ENCODE peak calls at places on chromosomes 5 and 9, in four cellular contexts. V is GM23338; H is amniotic epithelial cell; I is stimulated activated CD8-positive, alpha-beta memory T cell treated with anti-CD3 and anti-CD28 coated beads, Interleukin-7, amount 100 ng/mL, for 1 hour. S is an unnamed sample.

GRCh38 chr5:80590766-80591165 is 20.7 kb upstream of the ANKRD34B start:
- DNase-seq in I (no peak), V (no peak), H (no peak), S (no peak)

GRCh38 chr5:80408475-80408875 is 611 bp downstream of the ZFYVE16 start:
- DNase-seq in I (no peak), V (no peak), H (peak), S (peak)

GRCh38 chr5:123119334-123119986 is 30.4 kb downstream of the PRDM6 start:
- DNase-seq in H (peak), I (no peak), V (peak), S (no peak)

GRCh38 chr5:36152324-36153298 is 700 bp downstream of the SKP2 start:
- DNase-seq in V (peak), H (peak), I (no peak), S (no peak)

GRCh38 chr5:82365744-82366228 is 87.6 kb upstream of the RPS23 start:
- DNase-seq in V (no peak), H (peak), I (no peak), S (no peak)

GRCh38 chr9:38619556-38620447 is 594 bp downstream of the ANKRD18A start:
- DNase-seq in V (peak), H (no peak), I (no peak), S (no peak)

GRCh38 chr9:107547772-107548297 is 58.3 kb upstream of the KLF4 start:
- DNase-seq in V (no peak), I (no peak), H (no peak), S (no peak)

GRCh38 chr5:102863764-102864560 is 108.9 kb downstream of the PAM start:
- DNase-seq in H (no peak), V (peak), I (no peak), S (no peak)

GRCh38 chr5:566636-567309 is 42.5 kb upstream of the SLC9A3 start:
- DNase-seq in V (no peak), H (peak), I (no peak), S (no peak)

GRCh38 chr9:17760250-17760649 is 181.4 kb downstream of the SH3GL2 start:
- DNase-seq in V (no peak), I (no peak), H (no peak), S (no peak)

GRCh38 chr9:91628892-91629291 is 205.3 kb upstream of the NFIL3 start:
- DNase-seq in V (no peak), I (no peak), H (no peak), S (no peak)

GRCh38 chr9:134655101-134655500 is 13.5 kb downstream of the COL5A1 start:
- DNase-seq in I (no peak), H (no peak), V (no peak), S (peak)

GRCh38 chr5:154287136-154287535 is 96.6 kb downstream of the GALNT10 start:
- DNase-seq in H (peak), V (peak), I (no peak), S (no peak)

GRCh38 chr9:69818946-69819345 is 1.7 kb upstream of the CFAP95 start:
- DNase-seq in H (no peak), I (no peak), V (no peak), S (no peak)

GRCh38 chr5:129078247-129078646 is 16.3 kb upstream of the ISOC1 start:
- DNase-seq in V (no peak), H (no peak), I (no peak), S (no peak)

GRCh38 chr5:157025093-157025698 is 33.7 kb downstream of the HAVCR1 start:
- DNase-seq in V (no peak), I (peak), H (no peak), S (no peak)

GRCh38 chr9:4801156-4801555 is 8.4 kb downstream of the RCL1 start:
- DNase-seq in I (no peak), V (no peak), H (no peak), S (no peak)

GRCh38 chr9:114908796-114909448 is 21.5 kb downstream of the TNFSF8 start:
- DNase-seq in I (no peak), V (no peak), H (peak), S (no peak)

GRCh38 chr9:136745389-136746218 is 2.7 kb downstream of the LCN6 start:
- DNase-seq in V (no peak), I (no peak), H (no peak), S (no peak)

GRCh38 chr9:35179347-35180271 is 17.8 kb downstream of the UNC13B start:
- DNase-seq in V (no peak), I (no peak), H (no peak), S (no peak)

GRCh38 chr5:159826351-159827222 is 89.7 kb upstream of the ADRA1B start:
- DNase-seq in V (no peak), H (peak), I (no peak), S (no peak)

GRCh38 chr5:172806897-172807672 is 27.0 kb upstream of the ERGIC1 start:
- DNase-seq in I (peak), H (peak), V (peak), S (peak)

GRCh38 chr5:53488195-53488594 is 7.8 kb downstream of the FST start:
- DNase-seq in H (no peak), I (no peak), V (no peak), S (no peak)

GRCh38 chr5:91332267-91333044 is 50.7 kb downstream of the ARRDC3 start:
- DNase-seq in H (peak), I (no peak), V (no peak), S (no peak)

GRCh38 chr5:124746916-124747769 is 704 bp upstream of the ZNF608 start:
- DNase-seq in H (peak), I (no peak), V (peak), S (no peak)

GRCh38 chr5:155530046-155530445 is 516.5 kb downstream of the KIF4B start:
- DNase-seq in I (no peak), V (no peak), H (peak), S (no peak)

GRCh38 chr9:89712285-89712684 is 107.5 kb downstream of the GADD45G start:
- DNase-seq in H (no peak), V (no peak), I (no peak), S (no peak)

GRCh38 chr5:167743685-167744084 is 547.8 kb upstream of the WWC1 start:
- DNase-seq in H (peak), V (no peak), I (no peak), S (no peak)

GRCh38 chr9:120571443-120572257 is 8.3 kb downstream of the CDK5RAP2 start:
- DNase-seq in V (no peak), H (peak), I (no peak), S (no peak)

GRCh38 chr5:134029156-134029555 is 24.4 kb upstream of the VDAC1 start:
- DNase-seq in V (no peak), H (peak), I (no peak), S (no peak)

GRCh38 chr5:138654281-138654867 is 79.2 kb upstream of the HSPA9 start:
- DNase-seq in H (peak), V (no peak), I (peak), S (no peak)

GRCh38 chr5:55603947-55604346 is 69.2 kb upstream of the PLPP1 start:
- DNase-seq in I (no peak), V (no peak), H (peak), S (no peak)

GRCh38 chr9:89564257-89564878 is 40.4 kb upstream of the GADD45G start:
- DNase-seq in I (no peak), H (peak), V (peak), S (no peak)

GRCh38 chr5:178246736-178247135 is 14.1 kb upstream of the PHYKPL start:
- DNase-seq in V (no peak), I (no peak), H (no peak), S (no peak)